ENCODE peak calls at places on chromosomes 12 and 14, in six cellular contexts. One of them, this sample, is unnamed.
A peak's percentile ranks its signal among the peaks of the same experiment; 100 is the strongest.

GRCh38 chr14:79407572-79407971 is 803.7 kb downstream of the DIO2 start:
- DNase-seq in fibroblast of the aortic adventitia: no peak
- DNase-seq in left ventricle myocardium inferior: no peak
- DNase-seq in HFFc6: no peak
- DNase-seq in prostate gland: no peak
- DNase-seq in suprapubic skin: no peak
- DNase-seq in this sample: no peak

GRCh38 chr12:2893007-2893406 is 2.3 kb downstream of the TULP3 start:
- DNase-seq in HFFc6: peak; percentile 87
- DNase-seq in prostate gland: no peak
- DNase-seq in suprapubic skin: no peak
- DNase-seq in fibroblast of the aortic adventitia: peak; percentile 95
- DNase-seq in left ventricle myocardium inferior: no peak
- DNase-seq in this sample: peak; percentile 81

GRCh38 chr12:4392223-4392742 is 12.8 kb upstream of the FGF23 start:
- DNase-seq in prostate gland: no peak
- DNase-seq in HFFc6: no peak
- DNase-seq in left ventricle myocardium inferior: no peak
- DNase-seq in fibroblast of the aortic adventitia: no peak
- DNase-seq in suprapubic skin: no peak
- DNase-seq in this sample: no peak

GRCh38 chr14:97777622-97778021 is 980.4 kb downstream of the VRK1 start:
- DNase-seq in suprapubic skin: no peak
- DNase-seq in left ventricle myocardium inferior: no peak
- DNase-seq in prostate gland: no peak
- DNase-seq in HFFc6: no peak
- DNase-seq in fibroblast of the aortic adventitia: no peak
- DNase-seq in this sample: no peak

GRCh38 chr14:90518941-90519256 is 122.1 kb downstream of the CALM1 start:
- DNase-seq in suprapubic skin: no peak
- DNase-seq in fibroblast of the aortic adventitia: no peak
- DNase-seq in left ventricle myocardium inferior: no peak
- DNase-seq in HFFc6: no peak
- DNase-seq in prostate gland: no peak
- DNase-seq in this sample: no peak

GRCh38 chr14:75379930-75380270 is 47.9 kb upstream of the JDP2 start:
- DNase-seq in fibroblast of the aortic adventitia: no peak
- DNase-seq in left ventricle myocardium inferior: no peak
- DNase-seq in HFFc6: no peak
- DNase-seq in prostate gland: no peak
- DNase-seq in suprapubic skin: no peak
- DNase-seq in this sample: no peak

GRCh38 chr12:120229583-120230325 is 28.8 kb upstream of the RPLP0 start:
- DNase-seq in prostate gland: no peak
- DNase-seq in fibroblast of the aortic adventitia: peak; percentile 56
- DNase-seq in left ventricle myocardium inferior: no peak
- DNase-seq in HFFc6: peak; percentile 43
- DNase-seq in suprapubic skin: peak; percentile 81
- DNase-seq in this sample: no peak

GRCh38 chr12:47326190-47326589 is 246.4 kb upstream of the AMIGO2 start:
- DNase-seq in HFFc6: no peak
- DNase-seq in fibroblast of the aortic adventitia: no peak
- DNase-seq in left ventricle myocardium inferior: no peak
- DNase-seq in prostate gland: no peak
- DNase-seq in suprapubic skin: no peak
- DNase-seq in this sample: no peak

GRCh38 chr14:30402846-30403245 is 156.1 kb upstream of the G2E3 start:
- DNase-seq in fibroblast of the aortic adventitia: no peak
- DNase-seq in HFFc6: no peak
- DNase-seq in prostate gland: no peak
- DNase-seq in suprapubic skin: no peak
- DNase-seq in left ventricle myocardium inferior: no peak
- DNase-seq in this sample: no peak

GRCh38 chr14:33218030-33218429 is 279.4 kb downstream of the NPAS3 start:
- DNase-seq in left ventricle myocardium inferior: no peak
- DNase-seq in prostate gland: no peak
- DNase-seq in fibroblast of the aortic adventitia: no peak
- DNase-seq in suprapubic skin: no peak
- DNase-seq in HFFc6: no peak
- DNase-seq in this sample: no peak

GRCh38 chr12:7129647-7130536 is at the start of gene CLSTN3:
- DNase-seq in fibroblast of the aortic adventitia: peak; percentile 76
- DNase-seq in HFFc6: peak; percentile 63
- DNase-seq in left ventricle myocardium inferior: peak; percentile 78
- DNase-seq in prostate gland: peak; percentile 84
- DNase-seq in suprapubic skin: peak; percentile 90
- DNase-seq in this sample: no peak

GRCh38 chr12:113204806-113205205 is 16.5 kb upstream of the TPCN1 start:
- DNase-seq in fibroblast of the aortic adventitia: no peak
- DNase-seq in suprapubic skin: no peak
- DNase-seq in left ventricle myocardium inferior: no peak
- DNase-seq in HFFc6: no peak
- DNase-seq in prostate gland: no peak
- DNase-seq in this sample: no peak

GRCh38 chr12:65892905-65893304 is 68.6 kb downstream of the HMGA2 start:
- DNase-seq in left ventricle myocardium inferior: no peak
- DNase-seq in suprapubic skin: no peak
- DNase-seq in fibroblast of the aortic adventitia: peak; percentile 66
- DNase-seq in prostate gland: no peak
- DNase-seq in HFFc6: peak; percentile 85
- DNase-seq in this sample: no peak

GRCh38 chr14:105126970-105127307 is 41.6 kb downstream of the JAG2 start:
- DNase-seq in left ventricle myocardium inferior: no peak
- DNase-seq in HFFc6: no peak
- DNase-seq in suprapubic skin: peak; percentile 59
- DNase-seq in prostate gland: no peak
- DNase-seq in fibroblast of the aortic adventitia: no peak
- DNase-seq in this sample: no peak

GRCh38 chr14:54979039-54979438 is 47.9 kb downstream of the WDHD1 start:
- DNase-seq in HFFc6: no peak
- DNase-seq in left ventricle myocardium inferior: no peak
- DNase-seq in fibroblast of the aortic adventitia: no peak
- DNase-seq in prostate gland: no peak
- DNase-seq in suprapubic skin: no peak
- DNase-seq in this sample: no peak
- TF ChIP-seq CTCF in HFFc6: no peak
- TF ChIP-seq CTCF in left ventricle myocardium inferior: no peak
- TF ChIP-seq CTCF in fibroblast of the aortic adventitia: no peak
- TF ChIP-seq CTCF in prostate gland: no peak
- TF ChIP-seq CTCF in suprapubic skin: no peak
- TF ChIP-seq CTCF in this sample: no peak

GRCh38 chr14:46488374-46488773 is 163.2 kb downstream of the RPL10L start:
- DNase-seq in prostate gland: no peak
- DNase-seq in left ventricle myocardium inferior: no peak
- DNase-seq in suprapubic skin: no peak
- DNase-seq in HFFc6: no peak
- DNase-seq in fibroblast of the aortic adventitia: no peak
- DNase-seq in this sample: no peak

GRCh38 chr14:46487582-46488350 is 163.8 kb downstream of the RPL10L start:
- DNase-seq in left ventricle myocardium inferior: no peak
- DNase-seq in HFFc6: no peak
- DNase-seq in suprapubic skin: no peak
- DNase-seq in fibroblast of the aortic adventitia: no peak
- DNase-seq in prostate gland: no peak
- DNase-seq in this sample: no peak

GRCh38 chr14:46490150-46490769 is 161.3 kb downstream of the RPL10L start:
- DNase-seq in HFFc6: no peak
- DNase-seq in suprapubic skin: no peak
- DNase-seq in fibroblast of the aortic adventitia: no peak
- DNase-seq in left ventricle myocardium inferior: no peak
- DNase-seq in prostate gland: no peak
- DNase-seq in this sample: no peak
- TF ChIP-seq CTCF in HFFc6: no peak
- TF ChIP-seq CTCF in suprapubic skin: no peak
- TF ChIP-seq CTCF in fibroblast of the aortic adventitia: no peak
- TF ChIP-seq CTCF in left ventricle myocardium inferior: no peak
- TF ChIP-seq CTCF in prostate gland: no peak
- TF ChIP-seq CTCF in this sample: no peak

GRCh38 chr14:64761441-64762043 is 57.3 kb downstream of the PLEKHG3 start:
- DNase-seq in fibroblast of the aortic adventitia: no peak
- DNase-seq in suprapubic skin: no peak
- DNase-seq in left ventricle myocardium inferior: no peak
- DNase-seq in prostate gland: no peak
- DNase-seq in HFFc6: peak; percentile 19
- DNase-seq in this sample: no peak
- TF ChIP-seq CTCF in fibroblast of the aortic adventitia: peak; percentile 11
- TF ChIP-seq CTCF in suprapubic skin: no peak
- TF ChIP-seq CTCF in left ventricle myocardium inferior: no peak
- TF ChIP-seq CTCF in prostate gland: peak; percentile 22
- TF ChIP-seq CTCF in HFFc6: peak; percentile 68
- TF ChIP-seq CTCF in this sample: no peak

GRCh38 chr14:96121660-96122395 is 82.7 kb downstream of the C14orf132 start:
- DNase-seq in fibroblast of the aortic adventitia: no peak
- DNase-seq in HFFc6: peak; percentile 82
- DNase-seq in left ventricle myocardium inferior: no peak
- DNase-seq in prostate gland: no peak
- DNase-seq in suprapubic skin: no peak
- DNase-seq in this sample: no peak
- TF ChIP-seq CTCF in fibroblast of the aortic adventitia: no peak
- TF ChIP-seq CTCF in HFFc6: peak; percentile 33
- TF ChIP-seq CTCF in left ventricle myocardium inferior: no peak
- TF ChIP-seq CTCF in prostate gland: no peak
- TF ChIP-seq CTCF in suprapubic skin: no peak
- TF ChIP-seq CTCF in this sample: no peak

DNA sequence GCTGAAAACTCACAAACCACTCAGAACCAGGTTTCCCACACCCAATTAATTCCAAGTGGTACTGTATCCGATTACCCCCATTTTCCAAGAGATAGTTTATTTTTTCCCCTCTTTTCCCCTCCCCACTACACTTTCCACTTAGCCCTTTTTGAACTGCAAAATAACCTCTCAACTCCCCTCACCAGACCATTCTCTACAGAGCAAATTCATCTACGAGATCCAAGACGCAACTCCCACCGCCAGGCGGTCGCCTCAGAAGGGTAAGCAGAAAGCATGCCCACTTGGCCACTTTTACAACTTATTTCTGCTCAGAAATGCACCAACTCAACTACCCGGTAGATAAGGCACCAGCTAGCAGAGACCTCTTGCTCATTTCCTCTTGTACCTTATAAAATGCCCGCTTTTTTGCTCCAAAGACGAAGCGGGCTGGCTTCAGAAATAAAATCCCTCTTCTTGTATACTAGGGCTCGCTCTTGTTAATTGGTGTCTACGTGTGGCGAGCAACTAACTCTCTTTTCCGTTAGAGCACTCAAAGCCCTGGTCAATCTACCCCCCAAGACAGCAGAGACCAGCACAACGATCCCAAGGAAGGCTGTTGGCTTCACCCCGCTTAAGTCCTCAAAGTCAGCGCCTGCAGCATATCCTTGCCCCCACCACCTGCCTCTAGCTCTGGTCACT is 910 bp upstream of the SRP54 start:
- DNase-seq in fibroblast of the aortic adventitia: no peak
- DNase-seq in suprapubic skin: no peak
- DNase-seq in HFFc6: peak; percentile 32
- DNase-seq in left ventricle myocardium inferior: no peak
- DNase-seq in prostate gland: peak; percentile 23
- DNase-seq in this sample: no peak
- TF ChIP-seq CTCF in fibroblast of the aortic adventitia: peak; percentile 59
- TF ChIP-seq CTCF in suprapubic skin: no peak
- TF ChIP-seq CTCF in HFFc6: peak; percentile 63
- TF ChIP-seq CTCF in left ventricle myocardium inferior: peak; percentile 38
- TF ChIP-seq CTCF in prostate gland: peak; percentile 30
- TF ChIP-seq CTCF in this sample: peak; percentile 30

GRCh38 chr12:121799175-121799841 is 4.5 kb upstream of the SETD1B start:
- DNase-seq in prostate gland: peak; percentile 84
- DNase-seq in fibroblast of the aortic adventitia: peak; percentile 83
- DNase-seq in HFFc6: peak; percentile 85
- DNase-seq in left ventricle myocardium inferior: peak; percentile 78
- DNase-seq in suprapubic skin: no peak
- DNase-seq in this sample: no peak

GRCh38 chr12:121798807-121799174 is 5.0 kb upstream of the SETD1B start:
- DNase-seq in HFFc6: no peak
- DNase-seq in fibroblast of the aortic adventitia: no peak
- DNase-seq in suprapubic skin: no peak
- DNase-seq in left ventricle myocardium inferior: no peak
- DNase-seq in prostate gland: no peak
- DNase-seq in this sample: no peak

GRCh38 chr12:121795029-121795977 is 1.8 kb upstream of the RHOF start:
- DNase-seq in suprapubic skin: peak; percentile 94
- DNase-seq in prostate gland: peak; percentile 90
- DNase-seq in left ventricle myocardium inferior: peak; percentile 89
- DNase-seq in fibroblast of the aortic adventitia: peak; percentile 90
- DNase-seq in HFFc6: peak; percentile 68
- DNase-seq in this sample: no peak

GRCh38 chr12:121797937-121798801 is 4.7 kb upstream of the RHOF start:
- DNase-seq in fibroblast of the aortic adventitia: peak; percentile 46
- DNase-seq in HFFc6: no peak
- DNase-seq in prostate gland: no peak
- DNase-seq in suprapubic skin: no peak
- DNase-seq in left ventricle myocardium inferior: peak; percentile 84
- DNase-seq in this sample: no peak

DNA sequence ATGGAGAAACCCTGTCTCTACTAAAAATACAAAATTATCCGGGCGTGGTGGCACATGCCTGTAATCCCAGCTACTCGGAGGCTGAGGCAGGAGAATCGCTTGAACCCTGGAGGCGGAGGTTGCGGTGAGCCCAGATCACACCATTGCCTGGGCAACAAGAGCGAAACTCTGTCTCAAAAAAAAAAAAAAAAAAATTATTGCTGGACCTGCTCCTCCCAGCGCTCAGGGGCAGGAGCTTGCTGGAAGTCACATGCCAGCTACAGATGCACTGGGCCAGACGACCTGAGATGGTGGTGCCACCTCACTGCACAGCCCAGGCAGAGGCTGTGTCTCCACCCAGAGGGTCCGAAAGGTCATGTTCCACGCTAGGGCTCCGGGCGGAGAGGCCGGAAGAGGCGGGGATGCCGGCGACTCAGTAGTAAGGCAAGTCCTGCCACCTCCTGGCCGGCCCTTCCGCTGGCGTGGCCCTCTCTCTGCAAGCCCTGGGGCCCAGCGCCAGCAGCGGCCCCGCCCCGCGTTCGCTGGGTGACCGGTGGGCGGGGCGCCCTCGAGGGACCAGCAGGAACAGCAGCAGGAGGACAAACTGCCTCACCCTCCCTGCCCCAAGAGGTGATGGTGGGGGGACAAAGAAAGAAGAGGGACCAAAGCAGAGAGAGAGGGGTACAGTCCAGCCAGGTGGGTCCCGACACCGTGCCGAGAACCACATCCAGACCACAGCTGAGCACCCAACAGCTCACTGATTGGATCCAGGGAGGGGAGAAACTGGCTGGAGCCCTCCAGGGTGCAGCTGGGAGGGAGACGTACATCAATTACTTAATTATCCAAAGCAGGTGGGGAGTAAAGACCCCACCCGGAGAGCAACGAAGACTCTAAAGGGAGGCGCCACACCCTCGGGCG is 3.6 kb upstream of the RHOF start:
- DNase-seq in suprapubic skin: peak; percentile 95
- DNase-seq in fibroblast of the aortic adventitia: peak; percentile 87
- DNase-seq in left ventricle myocardium inferior: peak; percentile 96
- DNase-seq in HFFc6: peak; percentile 85
- DNase-seq in prostate gland: peak; percentile 94
- DNase-seq in this sample: peak; percentile 80
- TF ChIP-seq CTCF in suprapubic skin: peak; percentile 25
- TF ChIP-seq CTCF in fibroblast of the aortic adventitia: peak; percentile 44
- TF ChIP-seq CTCF in left ventricle myocardium inferior: peak; percentile 60
- TF ChIP-seq CTCF in HFFc6: peak; percentile 68
- TF ChIP-seq CTCF in prostate gland: peak; percentile 67
- TF ChIP-seq CTCF in this sample: peak; percentile 32